ENCODE peak calls at places on chromosomes 6 and 20, in nine cellular contexts. N, C, L, W, Y, T, U, F and P are unnamed samples.

GRCh38 chr6:122286512-122286911 is 112.9 kb upstream of the HSF2 start:
- DNase-seq in N (no peak), Y (no peak), U (no peak), C (no peak), L (no peak), T (no peak), F (no peak), W (peak; percentile 5), P (no peak)

GRCh38 chr20:8161262-8162071 is 29.4 kb downstream of the PLCB1 start:
- DNase-seq in T (no peak), C (no peak), Y (no peak), U (peak; percentile 59), F (peak; percentile 29), N (no peak), W (peak; percentile 14), L (peak; percentile 68), P (no peak)

GRCh38 chr6:103280417-103280816 is 1579.3 kb downstream of the HACE1 start:
- DNase-seq in C (no peak), F (no peak), L (no peak), Y (no peak), W (no peak), T (no peak), N (no peak), U (no peak), P (no peak)

GRCh38 chr6:5521322-5521721 is 260.0 kb downstream of the FARS2 start:
- DNase-seq in U (peak; percentile 12), N (no peak), T (no peak), Y (no peak), C (no peak), F (no peak), L (no peak), W (no peak), P (no peak)

GRCh38 chr6:94362061-94362864 is 942.9 kb upstream of the EPHA7 start:
- DNase-seq in U (no peak), Y (no peak), T (peak; percentile 55), N (no peak), L (no peak), C (no peak), W (no peak), F (no peak), P (no peak)

GRCh38 chr20:41329435-41330342 is 10.9 kb upstream of the LPIN3 start:
- DNase-seq in Y (peak; percentile 90), N (peak; percentile 80), W (peak; percentile 95), L (peak; percentile 100), F (peak; percentile 89), U (peak; percentile 94), T (peak; percentile 96), C (peak; percentile 71), P (no peak)

GRCh38 chr6:142918339-142919042 is 26.5 kb downstream of the HIVEP2 start:
- DNase-seq in T (no peak), N (no peak), L (no peak), U (peak; percentile 35), W (no peak), F (no peak), C (no peak), Y (no peak), P (no peak)

GRCh38 chr6:162442675-162443074 is 284.9 kb downstream of the PRKN start:
- DNase-seq in T (no peak), C (no peak), N (no peak), F (no peak), W (no peak), U (no peak), Y (no peak), L (no peak), P (peak; percentile 20)

DNA sequence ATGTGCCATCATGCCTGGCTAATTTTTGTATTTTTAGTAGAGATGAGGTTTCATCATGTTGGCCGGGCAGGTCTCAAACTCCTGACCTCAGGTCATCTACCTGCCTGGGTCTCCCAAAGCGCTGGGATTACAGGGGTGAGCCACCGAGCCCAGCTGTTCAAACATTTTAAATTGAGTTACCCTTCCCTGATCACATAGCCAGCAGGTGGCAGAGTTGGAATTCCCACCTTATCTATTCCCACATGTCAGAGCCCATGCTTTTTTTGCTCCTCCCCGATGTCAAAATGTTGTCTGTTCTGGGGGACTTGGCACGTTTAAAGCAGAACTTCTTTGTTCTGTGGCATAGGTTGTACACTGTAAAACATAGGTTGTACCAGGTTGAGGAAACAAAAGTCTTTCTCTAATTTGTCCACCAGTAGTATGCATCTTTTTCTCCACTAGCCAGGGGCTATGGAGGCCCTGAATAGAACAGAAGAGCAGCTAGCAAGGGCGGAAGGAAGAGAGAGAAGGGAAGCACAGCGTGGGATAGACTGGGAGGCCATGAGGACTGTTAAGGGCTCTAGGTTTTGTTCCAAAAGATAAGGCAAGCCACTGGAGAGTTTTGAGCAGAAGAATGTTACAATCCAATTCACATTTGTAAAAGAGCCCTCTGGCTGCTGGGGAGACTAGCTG is 7.3 kb upstream of the LBP start:
- DNase-seq in F (no peak), L (peak; percentile 17), Y (no peak), W (peak; percentile 55), T (no peak), U (no peak), N (no peak), C (no peak), P (no peak)
- TF ChIP-seq CTCF in F (no peak), L (peak; percentile 71), Y (peak; percentile 34), W (peak; percentile 53), T (peak; percentile 92), U (no peak), N (no peak), C (no peak), P (peak; percentile 34)

GRCh38 chr20:57951549-57951948 is 241.7 kb upstream of the PMEPA1 start:
- DNase-seq in U (no peak), W (no peak), T (no peak), L (no peak), N (no peak), F (no peak), Y (no peak), C (no peak), P (no peak)

GRCh38 chr20:57948177-57948955 is 238.6 kb upstream of the PMEPA1 start:
- DNase-seq in N (no peak), W (no peak), T (no peak), C (no peak), L (peak; percentile 11), U (no peak), F (no peak), Y (no peak), P (no peak)

GRCh38 chr20:57953638-57954037 is 243.8 kb upstream of the PMEPA1 start:
- DNase-seq in W (peak; percentile 48), F (no peak), L (peak; percentile 40), T (no peak), U (no peak), C (no peak), N (no peak), Y (no peak), P (no peak)

GRCh38 chr20:57950764-57951163 is 240.9 kb upstream of the PMEPA1 start:
- DNase-seq in L (no peak), C (no peak), U (no peak), W (no peak), F (no peak), Y (no peak), N (no peak), T (no peak), P (no peak)

DNA sequence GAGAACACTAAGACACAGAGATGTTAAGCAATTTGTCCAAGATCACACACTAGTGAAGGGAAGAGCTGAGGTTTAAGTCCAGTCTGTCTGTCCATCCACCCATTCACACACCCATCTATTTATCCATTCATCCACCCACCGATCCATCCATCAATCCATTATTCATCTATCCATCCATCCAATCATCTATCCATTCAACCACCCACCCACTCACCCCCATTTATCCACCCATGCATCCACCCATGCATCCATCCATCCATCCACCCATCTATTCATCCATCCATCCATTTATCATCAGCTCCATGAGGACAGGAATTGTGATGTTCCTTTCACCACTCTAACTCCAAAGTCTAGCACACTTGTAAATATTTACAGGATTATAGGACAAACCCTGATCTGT is 242.3 kb upstream of the PMEPA1 start:
- DNase-seq in L (no peak), U (no peak), Y (no peak), F (no peak), T (no peak), W (no peak), C (no peak), N (no peak), P (no peak)
- TF ChIP-seq CTCF in L (no peak), U (no peak), Y (no peak), F (no peak), T (no peak), W (no peak), C (no peak), N (no peak), P (no peak)

GRCh38 chr6:37742401-37742760 is 44.7 kb upstream of the MDGA1 start:
- DNase-seq in W (no peak), C (no peak), T (no peak), U (no peak), N (no peak), Y (no peak), L (no peak), F (no peak), P (no peak)

GRCh38 chr6:37745748-37746147 is 48.1 kb upstream of the MDGA1 start:
- DNase-seq in T (no peak), N (no peak), U (no peak), C (no peak), L (no peak), W (no peak), F (no peak), Y (no peak), P (no peak)

GRCh38 chr6:37739618-37740017 is 41.9 kb upstream of the MDGA1 start:
- DNase-seq in W (no peak), C (no peak), Y (no peak), T (no peak), L (no peak), F (no peak), N (no peak), U (no peak), P (no peak)

GRCh38 chr6:37738216-37738615 is 40.5 kb upstream of the MDGA1 start:
- DNase-seq in W (no peak), T (no peak), C (no peak), U (no peak), F (no peak), Y (no peak), L (no peak), N (no peak), P (no peak)

DNA sequence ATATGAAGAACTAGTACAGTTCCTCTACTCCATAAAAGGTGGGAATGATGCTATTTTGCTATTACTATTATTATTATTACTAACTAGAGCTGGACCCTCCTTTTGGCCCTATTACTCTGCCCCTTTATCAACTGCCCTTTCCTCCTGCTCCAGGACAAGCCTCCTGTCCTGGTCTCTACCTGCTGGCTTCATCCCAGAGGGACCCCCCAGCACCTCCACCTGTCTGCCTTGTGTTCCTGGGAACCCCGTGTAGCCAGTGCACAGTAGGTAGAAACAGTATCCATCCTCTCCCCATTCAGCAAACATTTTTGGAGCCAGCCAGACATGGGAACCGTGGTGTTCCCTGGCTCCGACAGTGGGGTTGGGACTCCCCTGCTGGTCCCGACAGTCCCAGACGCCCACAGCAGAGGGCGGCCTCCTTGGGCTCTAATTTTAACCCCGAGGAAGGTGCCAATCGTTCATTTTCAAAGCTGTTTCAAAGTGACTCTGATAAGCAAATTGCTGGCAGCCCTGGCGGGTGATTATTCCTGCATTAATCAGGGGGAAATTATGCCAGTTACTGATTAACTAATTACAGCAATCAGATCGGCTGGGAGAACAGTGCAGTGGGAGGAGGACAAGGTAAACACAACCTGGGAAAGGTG is 44.2 kb upstream of the MDGA1 start:
- DNase-seq in U (peak; percentile 20), L (no peak), Y (no peak), F (no peak), W (peak; percentile 28), T (no peak), C (no peak), N (no peak), P (peak; percentile 59)
- TF ChIP-seq CTCF in U (peak; percentile 35), L (peak; percentile 35), Y (peak; percentile 6), F (peak; percentile 26), W (peak; percentile 52), T (no peak), C (peak; percentile 23), N (no peak), P (peak; percentile 65)

GRCh38 chr6:32149932-32150920 is 1.5 kb downstream of the PRRT1 start:
- DNase-seq in T (no peak), C (no peak), W (no peak), L (no peak), N (no peak), F (no peak), Y (no peak), U (no peak), P (no peak)

GRCh38 chr6:32147401-32148132 is 4.2 kb downstream of the PRRT1 start:
- DNase-seq in N (no peak), T (no peak), F (no peak), C (no peak), U (no peak), Y (no peak), L (no peak), W (no peak), P (no peak)

GRCh38 chr6:32148289-32148688 is 3.5 kb downstream of the PRRT1 start:
- DNase-seq in C (no peak), F (no peak), W (no peak), Y (no peak), T (no peak), N (no peak), L (no peak), U (no peak), P (no peak)

GRCh38 chr6:32149577-32149845 is 2.2 kb downstream of the PRRT1 start:
- DNase-seq in T (no peak), F (no peak), L (no peak), C (no peak), N (no peak), U (no peak), W (no peak), Y (no peak), P (no peak)

DNA sequence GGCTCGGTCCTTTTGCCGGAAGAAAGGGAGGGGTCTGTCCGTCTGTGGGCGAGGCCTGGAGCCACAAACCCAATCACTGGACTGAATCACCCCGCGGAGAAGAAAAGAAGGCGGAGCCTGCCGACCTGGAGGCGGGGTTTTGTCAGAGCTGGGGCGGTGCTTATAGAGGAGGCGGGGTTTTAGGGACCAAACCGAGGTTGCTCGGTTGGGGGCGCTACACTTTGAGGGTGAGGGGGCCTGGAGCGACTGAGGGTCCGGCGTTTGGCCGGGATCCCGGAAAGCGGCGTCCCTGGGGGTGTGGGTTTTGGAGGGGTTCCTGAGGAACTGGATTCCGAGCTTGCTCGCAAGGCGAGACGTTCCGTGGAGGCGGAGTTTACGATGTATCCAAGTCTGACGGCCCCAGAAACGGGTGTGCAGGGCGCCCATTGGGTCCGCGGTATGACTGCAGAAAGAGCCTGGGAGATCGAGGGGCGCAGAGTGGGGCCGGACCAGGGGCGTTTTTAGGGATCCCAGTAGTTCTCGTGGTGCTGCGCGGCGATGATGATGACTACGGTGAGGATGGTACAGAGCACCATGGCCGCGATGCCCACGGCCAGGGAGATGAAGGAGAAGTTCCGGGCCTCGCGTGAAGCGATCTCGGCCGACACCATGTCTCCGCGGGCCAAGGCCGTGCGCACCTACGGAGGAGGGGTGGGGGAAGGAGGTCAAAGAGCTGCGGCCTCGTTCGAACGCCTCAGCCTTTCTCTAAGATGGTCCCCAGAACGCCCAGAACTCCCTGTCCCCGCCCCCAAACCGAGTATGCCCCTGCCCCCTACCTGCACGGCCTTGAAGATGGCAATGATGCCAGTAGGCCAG is 2.8 kb downstream of the PRRT1 start:
- DNase-seq in F (peak; percentile 63), Y (no peak), N (no peak), T (no peak), L (no peak), C (peak; percentile 85), U (peak; percentile 66), W (peak; percentile 89), P (no peak)
- TF ChIP-seq CTCF in F (no peak), Y (no peak), N (no peak), T (peak; percentile 49), L (no peak), C (peak; percentile 70), U (peak; percentile 37), W (peak; percentile 55), P (no peak)